ENCODE peak calls at places on chromosomes 11 and 22, in four cellular contexts. One of them, this sample, is unnamed.

GRCh38 chr11:100965346-100965745 is 164.3 kb downstream of the PGR start:
- DNase-seq in K562: no peak
- DNase-seq in DND-41: no peak
- DNase-seq in GM23248: peak
- DNase-seq in this sample: no peak

GRCh38 chr22:39472570-39473556 is 16.1 kb downstream of the MGAT3 start:
- DNase-seq in GM23248: no peak
- DNase-seq in K562: peak
- DNase-seq in DND-41: no peak
- DNase-seq in this sample: no peak

GRCh38 chr11:106159846-106160245 is 82.4 kb downstream of the AASDHPPT start:
- DNase-seq in GM23248: peak
- DNase-seq in DND-41: no peak
- DNase-seq in K562: no peak
- DNase-seq in this sample: peak

GRCh38 chr11:73237471-73238290 is 19.6 kb downstream of the P2RY2 start:
- DNase-seq in K562: no peak
- DNase-seq in GM23248: peak
- DNase-seq in DND-41: no peak
- DNase-seq in this sample: peak

GRCh38 chr11:57568330-57568766 is 876 bp upstream of the UBE2L6 start:
- DNase-seq in DND-41: peak
- DNase-seq in GM23248: no peak
- DNase-seq in K562: no peak
- DNase-seq in this sample: peak

GRCh38 chr11:62770778-62771143 is 435 bp upstream of the TAF6L start:
- DNase-seq in GM23248: peak
- DNase-seq in K562: no peak
- DNase-seq in DND-41: no peak
- DNase-seq in this sample: no peak

GRCh38 chr11:20363500-20364411 is at the start of gene HTATIP2:
- DNase-seq in GM23248: peak
- DNase-seq in DND-41: no peak
- DNase-seq in K562: peak
- DNase-seq in this sample: peak

GRCh38 chr11:1073261-1073724 is 1.4 kb upstream of the MUC2 start:
- DNase-seq in GM23248: peak
- DNase-seq in K562: no peak
- DNase-seq in DND-41: no peak
- DNase-seq in this sample: peak

GRCh38 chr11:12692238-12693074 is 18.2 kb downstream of the TEAD1 start:
- DNase-seq in K562: peak
- DNase-seq in GM23248: peak
- DNase-seq in DND-41: no peak
- DNase-seq in this sample: peak

GRCh38 chr11:15471028-15471708 is 356.4 kb downstream of the INSC start:
- DNase-seq in K562: no peak
- DNase-seq in GM23248: no peak
- DNase-seq in DND-41: no peak
- DNase-seq in this sample: no peak

GRCh38 chr22:45503816-45504702 is 1.4 kb downstream of the FBLN1 start:
- DNase-seq in DND-41: no peak
- DNase-seq in K562: no peak
- DNase-seq in GM23248: peak
- DNase-seq in this sample: peak

GRCh38 chr11:8038393-8038792 is 42.6 kb upstream of the TUB start:
- DNase-seq in DND-41: no peak
- DNase-seq in GM23248: no peak
- DNase-seq in K562: no peak
- DNase-seq in this sample: no peak

GRCh38 chr11:64694821-64695365 is 28.1 kb downstream of the NRXN2 start:
- DNase-seq in GM23248: no peak
- DNase-seq in K562: no peak
- DNase-seq in DND-41: peak
- DNase-seq in this sample: no peak

GRCh38 chr11:65791719-65792213 is 4.9 kb downstream of the OVOL1 start:
- DNase-seq in GM23248: peak
- DNase-seq in K562: no peak
- DNase-seq in DND-41: no peak
- DNase-seq in this sample: peak

GRCh38 chr11:75347781-75348613 is 3.5 kb downstream of the ARRB1 start:
- DNase-seq in GM23248: peak
- DNase-seq in K562: no peak
- DNase-seq in DND-41: no peak
- DNase-seq in this sample: peak

GRCh38 chr22:44583076-44583760 is 85.2 kb upstream of the RTL6 start:
- DNase-seq in K562: no peak
- DNase-seq in GM23248: peak
- DNase-seq in DND-41: no peak
- DNase-seq in this sample: peak

GRCh38 chr11:116044946-116045345 is 540.7 kb upstream of the CADM1 start:
- DNase-seq in K562: no peak
- DNase-seq in GM23248: no peak
- DNase-seq in DND-41: no peak
- DNase-seq in this sample: no peak

GRCh38 chr22:24208012-24208749 is 26.9 kb downstream of the SUSD2 start:
- DNase-seq in DND-41: no peak
- DNase-seq in GM23248: peak
- DNase-seq in K562: no peak
- DNase-seq in this sample: peak

GRCh38 chr11:9512370-9513019 is 51.7 kb downstream of the ZNF143 start:
- DNase-seq in GM23248: peak
- DNase-seq in K562: no peak
- DNase-seq in DND-41: no peak
- DNase-seq in this sample: peak

GRCh38 chr11:44889266-44889665 is 61.4 kb downstream of the TP53I11 start:
- DNase-seq in K562: no peak
- DNase-seq in DND-41: no peak
- DNase-seq in GM23248: peak
- DNase-seq in this sample: peak

GRCh38 chr11:235180-235997 is 753 bp downstream of the SIRT3 start:
- DNase-seq in GM23248: no peak
- DNase-seq in DND-41: no peak
- DNase-seq in K562: no peak
- DNase-seq in this sample: peak

GRCh38 chr11:17508816-17509215 is 32.2 kb upstream of the ABCC8 start:
- DNase-seq in K562: no peak
- DNase-seq in DND-41: no peak
- DNase-seq in GM23248: no peak
- DNase-seq in this sample: no peak

DNA sequence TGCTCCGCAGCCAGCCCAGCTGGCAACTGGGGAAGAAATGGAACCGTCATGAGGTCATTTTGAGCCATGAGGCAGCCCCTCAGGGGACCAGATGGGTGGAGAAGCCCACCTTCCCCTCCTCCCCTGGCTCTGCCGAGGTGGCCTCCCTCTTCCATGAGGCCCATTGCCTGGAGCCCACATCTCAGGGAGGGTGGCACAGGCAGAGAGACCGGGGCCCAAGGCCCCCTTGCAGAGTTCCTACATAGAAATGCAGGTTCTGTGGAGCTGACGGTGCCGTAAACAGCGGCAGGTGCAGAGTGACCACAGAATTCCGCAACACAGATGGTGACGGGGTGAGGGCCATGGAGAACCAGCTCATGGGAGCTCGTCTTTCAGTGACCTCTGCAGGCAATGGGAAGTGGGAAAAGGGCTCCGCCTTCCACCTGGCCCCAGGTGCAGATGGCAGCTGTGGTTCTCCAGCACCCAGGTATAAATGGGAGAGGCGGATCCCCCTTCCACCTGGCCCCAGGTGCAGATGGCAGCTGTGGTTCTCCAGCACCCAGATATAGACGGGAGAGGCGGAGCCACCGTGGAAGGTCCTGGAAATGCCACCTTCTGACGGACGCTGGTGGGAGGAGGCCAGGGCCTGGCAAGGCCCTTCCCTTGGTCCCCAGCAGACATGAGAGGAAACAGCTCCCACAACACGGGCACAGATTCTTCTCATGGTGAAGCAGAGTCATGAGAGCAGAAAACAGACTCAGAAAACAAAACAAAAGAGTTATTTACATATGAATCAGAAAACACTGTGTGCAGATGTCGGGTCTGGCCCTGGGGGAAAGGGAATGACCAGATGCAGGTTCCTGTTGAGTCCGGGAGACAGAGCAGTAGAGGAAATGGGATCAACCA is 765.3 kb downstream of the BRD1 start:
- DNase-seq in GM23248: no peak
- DNase-seq in DND-41: no peak
- DNase-seq in K562: no peak
- DNase-seq in this sample: no peak
- H3K9ac ChIP-seq in GM23248: no peak
- H3K9ac ChIP-seq in DND-41: no peak
- H3K9ac ChIP-seq in K562: no peak
- H3K9ac ChIP-seq in this sample: no peak

DNA sequence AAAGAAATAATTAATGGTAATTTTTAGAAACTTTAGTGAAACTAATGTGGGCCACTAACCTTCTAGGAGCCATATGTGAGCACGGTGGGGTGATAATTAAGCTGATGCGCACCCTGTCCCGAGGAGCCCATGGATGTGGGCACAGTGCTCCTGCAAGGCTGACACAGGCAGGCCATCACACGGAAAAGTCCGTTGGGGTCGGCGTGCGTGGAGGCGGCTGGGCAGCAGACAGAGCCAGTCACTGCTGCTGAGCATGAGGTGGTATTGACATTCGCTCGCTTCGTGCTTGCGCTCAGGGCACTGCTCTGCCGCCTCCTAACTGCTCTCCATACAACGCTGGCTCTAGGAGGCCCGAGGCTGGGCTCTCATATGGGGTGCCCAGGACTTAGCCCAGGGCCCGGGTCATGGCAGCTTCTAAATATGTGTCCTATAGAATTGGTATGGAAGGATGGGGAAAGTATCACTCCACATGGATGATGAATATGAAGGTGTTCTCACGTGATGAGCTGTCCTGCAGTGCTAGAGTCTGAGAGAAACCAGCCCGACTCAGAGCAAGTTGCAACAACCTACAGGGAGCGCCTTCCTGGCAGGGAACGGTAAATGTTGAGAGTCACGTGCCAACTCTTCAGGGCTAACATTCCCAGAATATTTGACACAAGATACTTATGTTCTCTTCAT is 50.5 kb upstream of the ARFGAP3 start:
- DNase-seq in GM23248: peak
- DNase-seq in K562: no peak
- DNase-seq in DND-41: no peak
- DNase-seq in this sample: no peak
- H3K9ac ChIP-seq in GM23248: no peak
- H3K9ac ChIP-seq in K562: no peak
- H3K9ac ChIP-seq in DND-41: no peak
- H3K9ac ChIP-seq in this sample: no peak

DNA sequence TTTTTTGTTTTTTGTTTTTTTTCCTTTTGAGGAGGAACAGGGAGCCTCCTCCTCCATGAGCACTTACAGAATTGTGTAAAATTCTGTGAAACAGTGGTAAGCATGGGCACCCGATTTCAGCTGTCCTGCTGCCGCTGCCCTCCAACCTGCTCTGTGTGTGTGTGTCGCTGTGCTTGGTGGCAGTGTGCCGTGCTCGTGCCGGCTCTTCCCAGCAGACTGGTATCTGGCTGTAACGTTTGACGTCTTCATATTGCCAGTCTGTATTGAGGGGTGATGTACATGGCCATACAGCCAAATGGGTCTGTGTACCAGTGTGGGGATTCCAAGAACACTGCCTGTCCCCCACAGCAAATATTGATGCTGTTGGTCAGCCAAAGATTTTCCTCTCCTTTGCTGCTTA is 97.1 kb downstream of the CWC15 start:
- DNase-seq in GM23248: no peak
- DNase-seq in DND-41: no peak
- DNase-seq in K562: no peak
- DNase-seq in this sample: no peak
- H3K9ac ChIP-seq in GM23248: peak
- H3K9ac ChIP-seq in DND-41: no peak
- H3K9ac ChIP-seq in K562: peak
- H3K9ac ChIP-seq in this sample: peak

GRCh38 chr11:128731041-128731663 is 37.3 kb downstream of the FLI1 start:
- DNase-seq in K562: no peak
- DNase-seq in DND-41: no peak
- DNase-seq in GM23248: no peak
- DNase-seq in this sample: no peak

GRCh38 chr11:128727811-128728431 is 34.0 kb downstream of the FLI1 start:
- DNase-seq in DND-41: no peak
- DNase-seq in GM23248: no peak
- DNase-seq in K562: no peak
- DNase-seq in this sample: no peak

GRCh38 chr11:128727320-128727719 is 33.4 kb downstream of the FLI1 start:
- DNase-seq in K562: no peak
- DNase-seq in DND-41: no peak
- DNase-seq in GM23248: no peak
- DNase-seq in this sample: no peak

GRCh38 chr11:128726464-128727139 is 32.7 kb downstream of the FLI1 start:
- DNase-seq in DND-41: peak
- DNase-seq in K562: no peak
- DNase-seq in GM23248: peak
- DNase-seq in this sample: no peak

DNA sequence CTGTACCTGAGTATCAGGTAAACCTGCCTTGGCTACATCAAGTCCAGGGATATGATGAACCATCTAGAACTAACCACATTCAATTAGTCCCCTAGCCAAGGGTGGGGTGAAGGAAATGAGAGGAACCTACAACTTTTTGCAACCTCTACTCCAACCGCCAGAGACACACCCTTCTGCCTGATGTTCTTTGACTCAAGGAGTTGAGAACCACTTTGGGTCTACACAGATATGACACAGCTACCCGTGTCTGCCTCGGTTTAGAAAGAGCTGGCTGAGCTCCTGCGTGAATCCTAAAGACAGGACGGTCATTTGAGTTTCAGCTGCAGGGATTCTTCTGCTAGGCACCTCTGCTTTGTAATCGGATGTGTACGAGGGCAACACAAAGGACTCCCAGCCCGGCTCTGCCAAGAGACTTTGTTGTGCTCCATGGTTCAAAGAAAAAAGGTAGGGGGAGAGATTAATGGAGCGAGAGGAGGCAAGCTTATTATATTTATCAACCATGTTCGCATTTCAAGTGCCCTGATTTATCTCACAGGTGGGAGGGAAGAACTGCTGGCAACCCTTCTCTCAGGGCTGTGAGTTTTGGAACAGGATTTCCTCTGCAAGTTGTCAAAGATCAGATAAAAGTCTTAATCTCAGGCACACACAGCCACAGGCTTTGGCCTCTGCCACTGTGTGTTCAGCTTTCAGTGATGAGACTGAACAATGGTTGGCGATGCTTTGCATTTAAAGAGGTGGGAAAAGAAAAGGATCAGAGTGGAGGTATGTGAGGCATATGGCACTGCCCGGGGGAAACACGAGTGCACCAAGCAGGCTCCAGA is 35.1 kb downstream of the FLI1 start:
- DNase-seq in K562: no peak
- DNase-seq in DND-41: peak
- DNase-seq in GM23248: no peak
- DNase-seq in this sample: no peak
- H3K9ac ChIP-seq in K562: no peak
- H3K9ac ChIP-seq in DND-41: no peak
- H3K9ac ChIP-seq in GM23248: no peak
- H3K9ac ChIP-seq in this sample: no peak

DNA sequence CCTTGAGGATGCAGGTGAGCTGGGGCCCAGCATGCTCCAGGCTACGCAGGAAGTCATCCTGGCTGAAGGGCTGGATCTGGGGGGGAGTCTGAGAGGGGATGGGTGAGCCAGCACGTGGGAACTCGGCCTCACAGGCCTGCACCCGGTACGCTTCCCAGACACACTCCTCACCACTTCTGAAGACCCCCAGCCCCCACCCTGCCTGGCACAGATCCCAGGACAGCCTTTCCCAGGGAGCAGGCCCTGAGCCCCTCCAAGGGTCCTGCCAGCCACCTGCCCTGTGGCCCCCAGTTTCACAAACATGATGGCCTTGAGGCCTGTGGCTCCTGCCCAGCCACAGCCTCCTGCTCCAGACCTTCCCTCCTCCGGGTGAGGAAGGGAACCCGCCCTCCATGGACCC is 5.6 kb upstream of the PLXNB2 start:
- DNase-seq in K562: no peak
- DNase-seq in GM23248: no peak
- DNase-seq in DND-41: no peak
- DNase-seq in this sample: no peak
- H3K9ac ChIP-seq in K562: no peak
- H3K9ac ChIP-seq in GM23248: no peak
- H3K9ac ChIP-seq in DND-41: no peak
- H3K9ac ChIP-seq in this sample: no peak

This sample was measured in fibroblast of lung.